ENCODE peak calls at places on chromosomes 1 and 21, in five cellular contexts. E is H1, N is psoas muscle, V is ACHN, L is heart right ventricle. I is an unnamed sample.

GRCh38 chr1:88890790-88891317 is 513 bp downstream of the GTF2B start:
- DNase-seq in E (no peak), V (peak), N (no peak), L (no peak), I (peak)

GRCh38 chr1:51693420-51694144 is 76.7 kb downstream of the OSBPL9 start:
- DNase-seq in V (no peak), E (no peak), N (no peak), L (no peak), I (peak)

GRCh38 chr1:248793592-248793991 is 32.1 kb downstream of the SH3BP5L start:
- DNase-seq in V (no peak), N (no peak), L (no peak), E (no peak), I (no peak)

GRCh38 chr21:46459356-46460112 is 843 bp downstream of the DIP2A start:
- DNase-seq in L (peak), E (no peak), V (no peak), N (peak), I (no peak)

GRCh38 chr1:162020145-162020544 is 3.5 kb downstream of the OLFML2B start:
- DNase-seq in V (no peak), L (no peak), E (no peak), N (no peak), I (no peak)

GRCh38 chr1:172154571-172154970 is 265.9 kb upstream of the C1orf105 start:
- DNase-seq in L (no peak), V (peak), N (no peak), E (no peak), I (no peak)

GRCh38 chr1:8094481-8095241 is 68.6 kb upstream of the ERRFI1 start:
- DNase-seq in V (peak), L (no peak), N (no peak), E (no peak), I (peak)

GRCh38 chr1:169974067-169974466 is 80.4 kb upstream of the SCYL3 start:
- DNase-seq in L (no peak), V (no peak), E (no peak), N (no peak), I (no peak)

GRCh38 chr1:162587347-162587746 is 25.8 kb downstream of the UAP1 start:
- DNase-seq in V (no peak), N (no peak), L (no peak), E (no peak), I (no peak)

GRCh38 chr1:29984107-29984506 is 739.3 kb downstream of the MATN1 start:
- DNase-seq in E (no peak), L (no peak), N (no peak), V (no peak), I (no peak)

GRCh38 chr21:41745971-41746743 is 20.7 kb downstream of the RIPK4 start:
- DNase-seq in E (no peak), V (no peak), L (no peak), N (no peak), I (no peak)

I was measured in LoVo.